ENCODE peak calls at places on chromosomes 16 and 17, in seven cellular contexts. P, Q, F, R, V, H and N are unnamed samples. For H3K4me1, the result is how much of the 10 kb centered on the place peaks cover.

GRCh38 chr16:17942067-17942466 is 394.5 kb downstream of the NPIPA8 start:
- DNase-seq in P (no peak), Q (no peak), F (no peak), R (no peak), V (no peak), H (no peak), N (no peak)

GRCh38 chr16:11066231-11066870 is 122.0 kb downstream of the CLEC16A start:
- DNase-seq in P (peak), Q (no peak), F (no peak), R (no peak), V (peak), H (no peak), N (no peak)

GRCh38 chr17:46072998-46073397 is 73.9 kb downstream of the STH start:
- DNase-seq in P (no peak), Q (no peak), F (no peak), R (no peak), V (peak), H (no peak), N (peak)

GRCh38 chr16:69386596-69386995 is 789 bp upstream of the TERF2 start:
- DNase-seq in P (no peak), Q (no peak), F (no peak), R (no peak), V (no peak), H (no peak), N (no peak)

GRCh38 chr16:75387951-75388350 is 45.4 kb downstream of the CFDP1 start:
- DNase-seq in P (no peak), Q (no peak), F (no peak), R (no peak), V (no peak), H (no peak), N (no peak)

GRCh38 chr17:80119271-80119791 is 17.9 kb downstream of the GAA start:
- DNase-seq in P (no peak), Q (no peak), F (no peak), R (no peak), V (no peak), H (no peak), N (no peak)

GRCh38 chr16:14302031-14302398 is 230.9 kb downstream of the MRTFB start:
- DNase-seq in P (peak), Q (no peak), F (peak), R (peak), V (peak), H (no peak), N (no peak)

GRCh38 chr16:11599579-11599978 is 12.9 kb upstream of the LITAF start:
- DNase-seq in P (no peak), Q (no peak), F (no peak), R (no peak), V (no peak), H (peak), N (no peak)

GRCh38 chr17:20073056-20073979 is 64.2 kb downstream of the SPECC1 start:
- DNase-seq in P (peak), Q (no peak), F (peak), R (peak), V (peak), H (peak), N (no peak)

GRCh38 chr17:62819511-62820221 is 11.6 kb upstream of the MARCHF10 start:
- DNase-seq in P (no peak), Q (peak), F (peak), R (peak), V (peak), H (peak), N (peak)

GRCh38 chr16:2977440-2977839 is 2.8 kb downstream of the PKMYT1 start:
- DNase-seq in P (no peak), Q (no peak), F (no peak), R (peak), V (no peak), H (peak), N (no peak)

GRCh38 chr16:73032548-73033270 is 15.2 kb downstream of the ZFHX3 start:
- DNase-seq in P (peak), Q (no peak), F (no peak), R (no peak), V (no peak), H (no peak), N (no peak)

GRCh38 chr16:88383401-88384221 is 852 bp downstream of the ZNF469 start:
- DNase-seq in P (peak), Q (peak), F (peak), R (no peak), V (peak), H (peak), N (no peak)

GRCh38 chr17:41777579-41778188 is 8.8 kb downstream of the JUP start:
- DNase-seq in P (no peak), Q (no peak), F (peak), R (peak), V (peak), H (peak), N (no peak)

GRCh38 chr17:41103896-41104295 is 1.3 kb upstream of the KRTAP4-9 start:
- DNase-seq in P (no peak), Q (no peak), F (no peak), R (no peak), V (no peak), H (no peak), N (no peak)

GRCh38 chr17:17060930-17061329 is 18.7 kb downstream of the MPRIP start:
- DNase-seq in P (peak), Q (no peak), F (no peak), R (no peak), V (no peak), H (no peak), N (no peak)

GRCh38 chr17:238964-239259 is 57.5 kb upstream of the DOC2B start:
- DNase-seq in P (no peak), Q (no peak), F (peak), R (no peak), V (no peak), H (peak), N (no peak)

GRCh38 chr16:76639685-76640289 is 362.6 kb downstream of the CNTNAP4 start:
- DNase-seq in P (no peak), Q (no peak), F (no peak), R (no peak), V (peak), H (no peak), N (peak)

GRCh38 chr16:29915590-29916247 is 10.3 kb downstream of the KCTD13 start:
- DNase-seq in P (no peak), Q (no peak), F (no peak), R (no peak), V (no peak), H (no peak), N (peak)

GRCh38 chr16:10138881-10139280 is 43.3 kb downstream of the GRIN2A start:
- DNase-seq in P (no peak), Q (no peak), F (no peak), R (no peak), V (no peak), H (no peak), N (no peak)

GRCh38 chr16:4601317-4602186 is 13.1 kb downstream of the UBALD1 start:
- DNase-seq in P (no peak), Q (no peak), F (no peak), R (no peak), V (no peak), H (no peak), N (no peak)

GRCh38 chr16:11535494-11535893 is 51.2 kb downstream of the LITAF start:
- DNase-seq in P (no peak), Q (no peak), F (no peak), R (peak), V (no peak), H (no peak), N (peak)

GRCh38 chr17:79473111-79473835 is 137.6 kb downstream of the RBFOX3 start:
- DNase-seq in P (no peak), Q (no peak), F (no peak), R (no peak), V (no peak), H (no peak), N (no peak)

DNA sequence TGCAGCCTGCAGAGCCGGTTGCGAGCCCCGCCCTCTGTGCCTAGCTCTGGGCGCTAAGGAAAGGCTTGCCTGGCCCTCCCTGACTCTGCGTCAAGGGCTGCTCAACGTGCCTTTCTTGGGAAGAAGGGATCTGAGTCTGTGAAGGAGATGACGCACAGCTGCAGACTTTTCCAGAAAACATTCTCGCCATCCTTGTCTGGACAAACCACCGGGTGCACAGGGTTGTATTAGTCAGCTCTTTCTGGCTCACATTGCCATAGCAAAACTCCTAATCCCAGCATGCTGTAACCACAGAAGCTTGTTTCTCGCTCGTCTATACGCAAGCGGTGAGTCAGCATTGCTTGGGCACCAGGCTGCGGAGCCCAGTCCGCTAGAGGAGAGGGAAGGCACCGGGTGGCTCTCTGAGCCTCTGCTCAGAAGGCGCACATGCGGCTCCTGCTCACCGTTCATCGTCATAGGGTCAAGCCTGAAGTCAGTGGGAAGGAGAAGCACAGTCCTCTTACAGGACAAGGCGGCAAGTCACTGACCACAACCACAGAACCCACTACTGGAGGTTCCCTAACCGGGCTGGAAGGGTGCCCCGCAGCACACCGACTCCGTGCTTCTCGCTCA is 2.2 kb upstream of the CD300H start:
- DNase-seq in P (peak), Q (peak), F (no peak), R (peak), V (peak), H (peak), N (peak)
- H3K27ac ChIP-seq in P (no peak), Q (peak), F (no peak), R (no peak), V (no peak), H (no peak), N (peak)

GRCh38 chr17:75595919-75596310 is 8.3 kb downstream of the MYO15B start:
- DNase-seq in P (no peak), Q (no peak), F (no peak), R (no peak), V (no peak), H (no peak), N (no peak)

GRCh38 chr17:75596320-75597087 is 8.9 kb downstream of the MYO15B start:
- DNase-seq in P (peak), Q (no peak), F (no peak), R (no peak), V (no peak), H (no peak), N (no peak)

GRCh38 chr17:75595284-75595918 is 7.8 kb downstream of the MYO15B start:
- DNase-seq in P (no peak), Q (no peak), F (no peak), R (no peak), V (no peak), H (no peak), N (no peak)

GRCh38 chr17:75592364-75593020 is 4.9 kb downstream of the MYO15B start:
- DNase-seq in P (no peak), Q (no peak), F (no peak), R (no peak), V (no peak), H (no peak), N (no peak)

GRCh38 chr17:75594499-75595283 is 7.1 kb downstream of the MYO15B start:
- DNase-seq in P (peak), Q (no peak), F (no peak), R (no peak), V (no peak), H (no peak), N (no peak)
- TF ChIP-seq CTCF in P (no peak), Q (no peak), F (no peak), R (no peak), V (no peak), H (no peak), N (no peak)

DNA sequence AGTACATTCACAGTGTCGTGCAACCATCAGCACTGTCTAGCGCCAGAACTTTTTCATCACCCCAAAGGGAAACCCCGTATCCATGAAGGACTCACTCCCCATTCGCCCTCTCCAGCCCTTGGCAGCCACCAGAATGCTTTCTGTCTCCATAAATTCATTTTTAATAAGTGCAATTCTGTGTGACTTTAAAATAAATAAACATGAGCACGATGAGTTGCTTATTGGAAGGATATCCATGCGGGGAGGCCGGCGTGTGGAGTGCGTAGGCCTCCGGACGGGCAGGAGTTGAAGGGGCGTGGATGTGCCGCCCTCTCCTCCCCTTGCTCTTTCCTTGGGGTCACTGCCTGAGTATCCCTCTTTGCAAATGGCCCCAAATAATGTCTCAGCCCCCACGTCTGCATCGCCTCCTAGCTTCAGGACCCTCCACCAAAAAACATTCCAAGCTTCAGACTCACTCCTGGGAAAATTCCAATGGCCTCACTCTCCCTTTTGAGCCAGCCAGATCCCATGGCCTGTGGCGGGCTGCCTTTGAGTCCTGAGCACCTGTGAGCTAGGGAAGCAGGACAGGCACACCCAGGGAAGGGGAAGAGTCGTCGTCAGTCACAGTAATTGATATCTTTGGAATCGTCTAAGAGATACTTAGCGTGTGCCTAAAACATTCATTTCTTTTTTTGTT is 306.3 kb downstream of the SEC14L1 start:
- DNase-seq in P (no peak), Q (no peak), F (no peak), R (no peak), V (peak), H (no peak), N (no peak)
- H3K4me1 ChIP-seq in P (under half), Q (under half), F (half or more), R (half or more), V (half or more), H (half or more), N (under half)

DNA sequence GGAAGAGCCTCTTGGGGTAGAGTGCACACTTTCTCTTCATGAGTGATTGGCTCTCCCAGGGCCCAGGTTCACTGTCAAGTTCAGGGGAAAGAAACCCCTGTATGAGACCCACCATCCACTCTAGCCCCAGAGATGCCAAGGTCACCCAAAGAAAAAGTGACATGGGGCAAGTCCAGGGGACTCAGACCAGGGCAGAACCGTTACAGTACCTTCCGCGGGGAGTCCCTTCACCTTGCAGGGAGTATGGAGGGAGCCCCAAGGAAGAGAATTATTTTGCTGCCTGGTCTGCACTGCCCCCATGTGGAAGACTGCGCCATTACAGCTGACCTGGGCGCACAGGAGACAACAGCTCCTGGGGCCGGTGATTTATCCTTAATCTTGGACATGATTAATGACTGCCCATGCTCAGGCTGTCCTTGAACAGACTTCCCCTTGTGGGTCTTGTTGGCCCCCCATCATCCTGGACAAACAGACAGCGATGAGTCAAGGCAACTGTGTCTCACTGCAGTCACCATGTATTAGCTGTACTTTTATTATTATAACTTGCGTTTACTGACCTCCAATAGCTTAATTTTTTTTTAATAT is 29.9 kb downstream of the VAC14 start:
- DNase-seq in P (peak), Q (peak), F (peak), R (peak), V (peak), H (no peak), N (no peak)
- H3K27ac ChIP-seq in P (no peak), Q (no peak), F (no peak), R (no peak), V (no peak), H (no peak), N (no peak)

DNA sequence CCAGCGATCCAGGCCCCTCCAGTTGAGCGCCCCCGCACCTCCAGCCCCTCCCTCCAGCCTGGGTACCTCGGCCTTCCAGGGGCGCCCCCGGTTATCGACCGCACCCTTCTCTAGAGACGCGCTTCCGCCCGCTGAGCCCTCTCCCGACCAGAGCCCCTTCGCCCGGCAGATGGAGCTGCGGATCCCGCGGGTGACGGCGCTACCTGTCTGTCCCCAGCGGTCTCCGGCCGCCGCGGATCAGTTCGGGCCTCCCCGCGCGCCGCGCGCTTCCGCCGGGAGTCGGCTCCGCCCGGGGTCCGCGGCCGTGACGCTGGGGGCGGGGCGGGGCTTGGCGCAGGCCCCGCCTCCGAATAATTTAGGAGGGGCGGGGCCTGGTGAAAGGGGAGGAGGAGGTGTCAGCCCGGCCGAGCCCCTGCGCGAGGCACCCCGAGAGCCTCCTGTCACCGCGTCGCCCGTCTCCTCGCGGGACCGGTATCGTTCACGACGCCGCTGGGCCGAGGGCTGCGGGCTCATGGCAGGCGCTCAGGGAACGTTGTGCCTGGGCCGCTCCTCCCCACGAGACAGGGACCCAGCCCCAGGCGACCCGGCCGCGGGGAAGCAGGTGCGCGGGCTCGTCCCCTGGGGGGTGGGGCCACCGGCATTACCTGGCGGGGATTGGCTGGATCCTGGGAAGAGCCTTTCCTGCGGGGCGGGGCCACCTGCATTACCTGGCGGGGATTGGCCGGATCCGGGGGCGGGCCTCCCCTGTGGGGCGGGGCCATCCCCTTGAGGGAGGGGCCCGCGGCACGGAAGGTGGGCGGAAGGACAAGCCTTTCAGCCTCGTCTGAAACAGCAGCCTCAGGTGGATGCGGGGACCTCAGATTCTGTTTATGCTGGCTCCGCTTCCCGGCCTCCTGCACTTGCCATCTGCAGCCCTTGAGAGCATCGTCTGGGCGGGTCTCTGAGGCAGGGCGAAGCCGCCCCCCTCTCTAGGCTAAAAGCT is at the start of gene SPATA2L:
- DNase-seq in P (peak), Q (peak), F (peak), R (peak), V (peak), H (peak), N (peak)
- TF ChIP-seq CTCF in P (no peak), Q (no peak), F (peak), R (peak), V (no peak), H (no peak), N (peak)

DNA sequence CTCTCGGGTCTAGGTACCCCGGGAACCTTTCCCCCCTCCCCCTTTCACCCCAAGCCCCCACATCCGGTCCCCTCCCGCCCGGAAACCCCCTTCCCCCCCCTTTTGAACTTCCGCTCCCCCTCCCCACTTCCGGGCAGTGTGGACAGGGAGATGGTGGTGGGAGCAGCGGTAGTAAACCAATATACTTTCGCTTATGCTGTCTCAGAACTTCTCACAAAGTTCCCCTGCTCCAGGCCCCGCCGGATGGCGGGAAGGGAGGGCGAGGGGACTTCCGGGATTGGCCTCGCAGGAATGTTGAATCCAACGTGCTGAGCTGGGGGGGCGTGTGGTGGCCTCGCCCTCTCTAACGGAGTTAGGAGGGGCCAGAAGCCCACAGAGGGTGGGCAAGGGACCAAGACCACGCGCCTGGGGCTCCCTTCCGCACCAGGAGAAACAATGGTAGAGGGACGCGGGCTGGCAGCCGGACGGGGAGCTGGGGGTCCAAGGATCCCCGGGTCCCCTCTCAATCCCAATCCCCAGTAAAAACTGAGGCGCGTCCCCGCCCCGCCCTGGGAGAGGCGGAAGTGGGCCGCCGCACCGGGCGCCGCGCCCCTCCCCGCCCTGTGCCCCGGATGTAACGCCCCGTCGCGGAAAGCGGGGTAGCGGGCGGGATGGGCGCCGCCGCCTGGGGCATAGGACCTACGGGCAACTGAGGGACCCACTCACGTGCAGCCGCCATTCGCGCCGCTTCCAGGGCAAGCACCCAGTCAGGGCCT is 742 bp downstream of the PFN1 start:
- DNase-seq in P (peak), Q (no peak), F (peak), R (peak), V (peak), H (peak), N (no peak)
- H3K4me1 ChIP-seq in P (under half), Q (under half), F (half or more), R (under half), V (under half), H (half or more), N (under half)

GRCh38 chr17:2179615-2180295 is 123.8 kb downstream of the SMG6 start:
- DNase-seq in P (peak), Q (no peak), F (peak), R (peak), V (peak), H (no peak), N (no peak)
- H3K27ac ChIP-seq in P (peak), Q (no peak), F (peak), R (peak), V (peak), H (peak), N (no peak)